ENCODE peak calls at places on chromosomes 11 and 22, in six cellular contexts. One of them, this sample, is unnamed.

GRCh38 chr22:36208934-36209333 is 7.3 kb upstream of the APOL4 start:
- DNase-seq in CD8-positive, alpha-beta T cell: no peak
- DNase-seq in AG04449: no peak
- DNase-seq in suprapubic skin: no peak
- DNase-seq in DND-41: no peak
- DNase-seq in epithelial cell of proximal tubule: no peak
- DNase-seq in this sample: no peak

GRCh38 chr11:118924591-118925585 is 838 bp downstream of the BCL9L start:
- DNase-seq in DND-41: peak; percentile 58
- DNase-seq in AG04449: no peak
- DNase-seq in suprapubic skin: no peak
- DNase-seq in CD8-positive, alpha-beta T cell: no peak
- DNase-seq in epithelial cell of proximal tubule: no peak
- DNase-seq in this sample: peak; percentile 92

GRCh38 chr11:66685276-66686099 is 7.8 kb upstream of the RBM4B start:
- DNase-seq in epithelial cell of proximal tubule: no peak
- DNase-seq in DND-41: no peak
- DNase-seq in AG04449: no peak
- DNase-seq in CD8-positive, alpha-beta T cell: no peak
- DNase-seq in suprapubic skin: no peak
- DNase-seq in this sample: peak; percentile 26

GRCh38 chr11:40679276-40679675 is 780.2 kb downstream of the LRRC4C start:
- DNase-seq in DND-41: no peak
- DNase-seq in suprapubic skin: no peak
- DNase-seq in AG04449: no peak
- DNase-seq in CD8-positive, alpha-beta T cell: no peak
- DNase-seq in epithelial cell of proximal tubule: no peak
- DNase-seq in this sample: no peak

GRCh38 chr11:11552688-11553087 is 69.1 kb downstream of the GALNT18 start:
- DNase-seq in CD8-positive, alpha-beta T cell: no peak
- DNase-seq in suprapubic skin: no peak
- DNase-seq in AG04449: no peak
- DNase-seq in DND-41: no peak
- DNase-seq in epithelial cell of proximal tubule: no peak
- DNase-seq in this sample: no peak

GRCh38 chr22:34946339-34946985 is 119.5 kb upstream of the ISX start:
- DNase-seq in DND-41: no peak
- DNase-seq in AG04449: no peak
- DNase-seq in CD8-positive, alpha-beta T cell: no peak
- DNase-seq in epithelial cell of proximal tubule: no peak
- DNase-seq in suprapubic skin: no peak
- DNase-seq in this sample: no peak

GRCh38 chr11:45673441-45673840 is 8.0 kb upstream of the CHST1 start:
- DNase-seq in suprapubic skin: no peak
- DNase-seq in DND-41: no peak
- DNase-seq in AG04449: no peak
- DNase-seq in CD8-positive, alpha-beta T cell: no peak
- DNase-seq in epithelial cell of proximal tubule: no peak
- DNase-seq in this sample: no peak

GRCh38 chr22:26445577-26446275 is 16.7 kb downstream of the ASPHD2 start:
- DNase-seq in DND-41: no peak
- DNase-seq in epithelial cell of proximal tubule: no peak
- DNase-seq in AG04449: no peak
- DNase-seq in suprapubic skin: no peak
- DNase-seq in CD8-positive, alpha-beta T cell: no peak
- DNase-seq in this sample: no peak

GRCh38 chr22:37824674-37825641 is 1.8 kb downstream of the GALR3 start:
- DNase-seq in CD8-positive, alpha-beta T cell: no peak
- DNase-seq in epithelial cell of proximal tubule: no peak
- DNase-seq in AG04449: no peak
- DNase-seq in suprapubic skin: no peak
- DNase-seq in DND-41: no peak
- DNase-seq in this sample: peak; percentile 91

GRCh38 chr11:65206441-65206841 is 24.7 kb downstream of the CAPN1 start:
- DNase-seq in AG04449: no peak
- DNase-seq in epithelial cell of proximal tubule: no peak
- DNase-seq in CD8-positive, alpha-beta T cell: no peak
- DNase-seq in DND-41: no peak
- DNase-seq in suprapubic skin: peak; percentile 67
- DNase-seq in this sample: no peak

GRCh38 chr22:19590696-19591095 is 66.5 kb upstream of the CLDN5 start:
- DNase-seq in suprapubic skin: no peak
- DNase-seq in CD8-positive, alpha-beta T cell: no peak
- DNase-seq in epithelial cell of proximal tubule: no peak
- DNase-seq in DND-41: no peak
- DNase-seq in AG04449: no peak
- DNase-seq in this sample: peak; percentile 45

GRCh38 chr22:37079668-37080171 is 28.2 kb downstream of the KCTD17 start:
- DNase-seq in epithelial cell of proximal tubule: no peak
- DNase-seq in DND-41: no peak
- DNase-seq in CD8-positive, alpha-beta T cell: peak; percentile 54
- DNase-seq in AG04449: no peak
- DNase-seq in suprapubic skin: no peak
- DNase-seq in this sample: no peak

GRCh38 chr11:121692236-121692635 is 239.5 kb upstream of the SORL1-AS1 start:
- DNase-seq in epithelial cell of proximal tubule: no peak
- DNase-seq in CD8-positive, alpha-beta T cell: no peak
- DNase-seq in DND-41: no peak
- DNase-seq in suprapubic skin: no peak
- DNase-seq in AG04449: no peak
- DNase-seq in this sample: no peak

GRCh38 chr22:39820266-39820665 is 73.3 kb downstream of the ENTHD1 start:
- DNase-seq in DND-41: no peak
- DNase-seq in AG04449: peak; percentile 24
- DNase-seq in epithelial cell of proximal tubule: peak; percentile 37
- DNase-seq in suprapubic skin: no peak
- DNase-seq in CD8-positive, alpha-beta T cell: no peak
- DNase-seq in this sample: no peak

GRCh38 chr11:108664241-108664640 is 628 bp upstream of the DDX10 start:
- DNase-seq in DND-41: no peak
- DNase-seq in epithelial cell of proximal tubule: no peak
- DNase-seq in CD8-positive, alpha-beta T cell: no peak
- DNase-seq in AG04449: no peak
- DNase-seq in suprapubic skin: no peak
- DNase-seq in this sample: no peak

GRCh38 chr11:133948711-133949110 is 8.1 kb downstream of the IGSF9B start:
- DNase-seq in suprapubic skin: no peak
- DNase-seq in DND-41: no peak
- DNase-seq in AG04449: no peak
- DNase-seq in epithelial cell of proximal tubule: no peak
- DNase-seq in CD8-positive, alpha-beta T cell: no peak
- DNase-seq in this sample: peak; percentile 75

GRCh38 chr11:119323532-119324033 is 6.7 kb upstream of the MCAM start:
- DNase-seq in DND-41: peak; percentile 79
- DNase-seq in suprapubic skin: peak; percentile 85
- DNase-seq in AG04449: no peak
- DNase-seq in CD8-positive, alpha-beta T cell: peak; percentile 73
- DNase-seq in epithelial cell of proximal tubule: no peak
- DNase-seq in this sample: peak; percentile 85

GRCh38 chr11:33829430-33830141 is 55.3 kb upstream of the FBXO3 start:
- DNase-seq in DND-41: peak; percentile 17
- DNase-seq in suprapubic skin: no peak
- DNase-seq in CD8-positive, alpha-beta T cell: peak; percentile 26
- DNase-seq in AG04449: peak; percentile 12
- DNase-seq in epithelial cell of proximal tubule: peak; percentile 22
- DNase-seq in this sample: peak; percentile 74

GRCh38 chr11:80798189-80798588 is 1357.4 kb upstream of the TENM4 start:
- DNase-seq in suprapubic skin: no peak
- DNase-seq in epithelial cell of proximal tubule: no peak
- DNase-seq in DND-41: no peak
- DNase-seq in CD8-positive, alpha-beta T cell: no peak
- DNase-seq in AG04449: no peak
- DNase-seq in this sample: no peak

GRCh38 chr22:48103126-48103875 is 1340.9 kb downstream of the TBC1D22A start:
- DNase-seq in CD8-positive, alpha-beta T cell: no peak
- DNase-seq in suprapubic skin: peak; percentile 75
- DNase-seq in DND-41: no peak
- DNase-seq in AG04449: no peak
- DNase-seq in epithelial cell of proximal tubule: no peak
- DNase-seq in this sample: no peak
- H3K4me3 ChIP-seq in CD8-positive, alpha-beta T cell: no peak overlapping the region
- H3K4me3 ChIP-seq in suprapubic skin: no peak overlapping the region
- H3K4me3 ChIP-seq in DND-41: no peak overlapping the region
- H3K4me3 ChIP-seq in AG04449: no peak overlapping the region
- H3K4me3 ChIP-seq in epithelial cell of proximal tubule: no peak overlapping the region
- H3K4me3 ChIP-seq in this sample: no peak overlapping the region

GRCh38 chr11:46694095-46694494 is 6.3 kb downstream of the ARHGAP1 start:
- DNase-seq in AG04449: no peak
- DNase-seq in suprapubic skin: no peak
- DNase-seq in CD8-positive, alpha-beta T cell: no peak
- DNase-seq in epithelial cell of proximal tubule: no peak
- DNase-seq in DND-41: no peak
- DNase-seq in this sample: no peak
- H3K4me3 ChIP-seq in AG04449: no peak overlapping the region
- H3K4me3 ChIP-seq in suprapubic skin: no peak overlapping the region
- H3K4me3 ChIP-seq in CD8-positive, alpha-beta T cell: no peak overlapping the region
- H3K4me3 ChIP-seq in epithelial cell of proximal tubule: no peak overlapping the region
- H3K4me3 ChIP-seq in DND-41: no peak overlapping the region
- H3K4me3 ChIP-seq in this sample: no peak overlapping the region

GRCh38 chr11:109994896-109995295 is 98.3 kb upstream of the ZC3H12C start:
- DNase-seq in suprapubic skin: no peak
- DNase-seq in epithelial cell of proximal tubule: no peak
- DNase-seq in CD8-positive, alpha-beta T cell: no peak
- DNase-seq in AG04449: no peak
- DNase-seq in DND-41: no peak
- DNase-seq in this sample: peak; percentile 22

GRCh38 chr11:110000045-110000502 is 93.1 kb upstream of the ZC3H12C start:
- DNase-seq in DND-41: no peak
- DNase-seq in AG04449: peak; percentile 97
- DNase-seq in epithelial cell of proximal tubule: peak; percentile 83
- DNase-seq in CD8-positive, alpha-beta T cell: no peak
- DNase-seq in suprapubic skin: no peak
- DNase-seq in this sample: no peak

GRCh38 chr11:109998921-109999320 is 94.3 kb upstream of the ZC3H12C start:
- DNase-seq in CD8-positive, alpha-beta T cell: no peak
- DNase-seq in epithelial cell of proximal tubule: no peak
- DNase-seq in suprapubic skin: no peak
- DNase-seq in AG04449: no peak
- DNase-seq in DND-41: no peak
- DNase-seq in this sample: no peak

GRCh38 chr11:109993786-109994185 is 99.4 kb upstream of the ZC3H12C start:
- DNase-seq in suprapubic skin: no peak
- DNase-seq in DND-41: no peak
- DNase-seq in CD8-positive, alpha-beta T cell: no peak
- DNase-seq in epithelial cell of proximal tubule: no peak
- DNase-seq in AG04449: peak; percentile 59
- DNase-seq in this sample: no peak

DNA sequence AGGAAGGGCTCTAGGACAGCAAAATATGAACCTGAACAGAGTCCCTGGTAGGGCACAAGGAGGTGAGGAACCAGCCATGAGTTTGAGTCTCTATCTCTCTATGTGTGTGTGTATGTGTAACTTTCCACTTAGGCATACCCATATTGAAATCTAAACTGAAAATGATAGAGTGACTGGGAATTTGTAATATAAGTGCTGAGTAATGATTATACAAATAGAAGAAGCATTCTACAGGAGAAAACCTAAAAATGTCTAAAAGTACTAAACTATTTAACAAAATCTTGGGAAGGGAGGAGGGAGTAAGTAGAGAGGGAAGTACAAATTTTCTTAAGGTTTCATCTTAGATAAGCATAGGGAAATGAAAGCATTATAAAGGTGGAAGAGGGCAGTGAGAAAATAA is 97.1 kb upstream of the ZC3H12C start:
- DNase-seq in CD8-positive, alpha-beta T cell: no peak
- DNase-seq in AG04449: no peak
- DNase-seq in suprapubic skin: no peak
- DNase-seq in epithelial cell of proximal tubule: no peak
- DNase-seq in DND-41: no peak
- DNase-seq in this sample: no peak
- H3K4me3 ChIP-seq in CD8-positive, alpha-beta T cell: no peak overlapping the region
- H3K4me3 ChIP-seq in AG04449: no peak overlapping the region
- H3K4me3 ChIP-seq in suprapubic skin: no peak overlapping the region
- H3K4me3 ChIP-seq in epithelial cell of proximal tubule: no peak overlapping the region
- H3K4me3 ChIP-seq in DND-41: no peak overlapping the region
- H3K4me3 ChIP-seq in this sample: no peak overlapping the region

GRCh38 chr11:116224154-116224888 is 548.5 kb downstream of the BUD13 start:
- DNase-seq in DND-41: peak; percentile 48
- DNase-seq in CD8-positive, alpha-beta T cell: peak; percentile 13
- DNase-seq in AG04449: no peak
- DNase-seq in epithelial cell of proximal tubule: no peak
- DNase-seq in suprapubic skin: no peak
- DNase-seq in this sample: peak; percentile 68

GRCh38 chr11:116224889-116225200 is 547.9 kb downstream of the BUD13 start:
- DNase-seq in AG04449: no peak
- DNase-seq in CD8-positive, alpha-beta T cell: no peak
- DNase-seq in epithelial cell of proximal tubule: no peak
- DNase-seq in DND-41: no peak
- DNase-seq in suprapubic skin: no peak
- DNase-seq in this sample: no peak

GRCh38 chr11:116219171-116219635 is 553.6 kb downstream of the BUD13 start:
- DNase-seq in AG04449: no peak
- DNase-seq in epithelial cell of proximal tubule: no peak
- DNase-seq in suprapubic skin: peak; percentile 23
- DNase-seq in CD8-positive, alpha-beta T cell: no peak
- DNase-seq in DND-41: no peak
- DNase-seq in this sample: no peak

GRCh38 chr11:116225236-116225635 is 547.6 kb downstream of the BUD13 start:
- DNase-seq in suprapubic skin: no peak
- DNase-seq in DND-41: no peak
- DNase-seq in CD8-positive, alpha-beta T cell: no peak
- DNase-seq in epithelial cell of proximal tubule: no peak
- DNase-seq in AG04449: no peak
- DNase-seq in this sample: no peak

GRCh38 chr11:116221351-116221750 is 551.4 kb downstream of the BUD13 start:
- DNase-seq in AG04449: no peak
- DNase-seq in epithelial cell of proximal tubule: no peak
- DNase-seq in suprapubic skin: peak; percentile 55
- DNase-seq in DND-41: no peak
- DNase-seq in CD8-positive, alpha-beta T cell: no peak
- DNase-seq in this sample: no peak
- H3K4me3 ChIP-seq in AG04449: no peak overlapping the region
- H3K4me3 ChIP-seq in epithelial cell of proximal tubule: no peak overlapping the region
- H3K4me3 ChIP-seq in suprapubic skin: no peak overlapping the region
- H3K4me3 ChIP-seq in DND-41: no peak overlapping the region
- H3K4me3 ChIP-seq in CD8-positive, alpha-beta T cell: no peak overlapping the region
- H3K4me3 ChIP-seq in this sample: no peak overlapping the region

GRCh38 chr22:32528984-32529982 is 54.7 kb downstream of the FBXO7 start:
- DNase-seq in suprapubic skin: peak; percentile 97
- DNase-seq in CD8-positive, alpha-beta T cell: peak; percentile 35
- DNase-seq in DND-41: peak; percentile 70
- DNase-seq in epithelial cell of proximal tubule: peak; percentile 13
- DNase-seq in AG04449: peak; percentile 45
- DNase-seq in this sample: peak; percentile 95
- H3K4me3 ChIP-seq in suprapubic skin: no peak overlapping the region
- H3K4me3 ChIP-seq in CD8-positive, alpha-beta T cell: no peak overlapping the region
- H3K4me3 ChIP-seq in DND-41: no peak overlapping the region
- H3K4me3 ChIP-seq in epithelial cell of proximal tubule: no peak overlapping the region
- H3K4me3 ChIP-seq in AG04449: no peak overlapping the region
- H3K4me3 ChIP-seq in this sample: no peak overlapping the region

GRCh38 chr22:24500251-24500820 is 5.2 kb downstream of the UPB1 start:
- DNase-seq in DND-41: peak; percentile 21
- DNase-seq in suprapubic skin: no peak
- DNase-seq in epithelial cell of proximal tubule: no peak
- DNase-seq in AG04449: no peak
- DNase-seq in CD8-positive, alpha-beta T cell: no peak
- DNase-seq in this sample: peak; percentile 61
- H3K4me3 ChIP-seq in DND-41: no peak overlapping the region
- H3K4me3 ChIP-seq in suprapubic skin: no peak overlapping the region
- H3K4me3 ChIP-seq in epithelial cell of proximal tubule: no peak overlapping the region
- H3K4me3 ChIP-seq in AG04449: no peak overlapping the region
- H3K4me3 ChIP-seq in CD8-positive, alpha-beta T cell: no peak overlapping the region
- H3K4me3 ChIP-seq in this sample: no peak overlapping the region

GRCh38 chr22:43622886-43623285 is 189.2 kb downstream of the EFCAB6 start:
- DNase-seq in DND-41: no peak
- DNase-seq in epithelial cell of proximal tubule: no peak
- DNase-seq in AG04449: no peak
- DNase-seq in CD8-positive, alpha-beta T cell: no peak
- DNase-seq in suprapubic skin: no peak
- DNase-seq in this sample: no peak
- H3K4me3 ChIP-seq in DND-41: no peak overlapping the region
- H3K4me3 ChIP-seq in epithelial cell of proximal tubule: no peak overlapping the region
- H3K4me3 ChIP-seq in AG04449: no peak overlapping the region
- H3K4me3 ChIP-seq in CD8-positive, alpha-beta T cell: no peak overlapping the region
- H3K4me3 ChIP-seq in suprapubic skin: no peak overlapping the region
- H3K4me3 ChIP-seq in this sample: no peak overlapping the region

This sample was measured in H7.